ENCODE peak calls at places on chromosomes 11 and 22, in seven cellular contexts. Y is T follicular helper cell; L is astrocyte of the spinal cord; T is stimulated activated CD8-positive, alpha-beta memory T cell treated with anti-CD3 and anti-CD28 coated beads, Interleukin-4, amount 100 ng/mL, for 1 hour; O is midbrain; B is HTR-8/SVneo; K is activated naive CD4-positive, alpha-beta T cell. Z is an unnamed sample.

GRCh38 chr11:65559951-65560537 is 1.9 kb upstream of the LTBP3 start:
- DNase-seq in Y (no peak), L (peak; percentile 69), T (no peak), O (peak; percentile 24), B (peak; percentile 74), K (no peak), Z (peak; percentile 85)

GRCh38 chr22:29073618-29074275 is 912 bp downstream of the KREMEN1 start:
- DNase-seq in Y (no peak), L (no peak), T (no peak), O (peak; percentile 27), B (no peak), K (no peak), Z (peak; percentile 9)

GRCh38 chr11:79066456-79067354 is 374.1 kb downstream of the TENM4 start:
- DNase-seq in Y (no peak), L (no peak), T (no peak), O (no peak), B (no peak), K (no peak), Z (no peak)

GRCh38 chr11:134118016-134118415 is 49.1 kb downstream of the JAM3 start:
- DNase-seq in Y (no peak), L (no peak), T (no peak), O (no peak), B (no peak), K (no peak), Z (no peak)

GRCh38 chr11:106077609-106078517 is at the start of gene AASDHPPT:
- DNase-seq in Y (no peak), L (peak; percentile 68), T (no peak), O (peak; percentile 77), B (peak; percentile 11), K (peak; percentile 51), Z (peak; percentile 10)

GRCh38 chr22:44192098-44192810 is 11.5 kb downstream of the PARVG start:
- DNase-seq in Y (no peak), L (no peak), T (no peak), O (no peak), B (no peak), K (peak; percentile 9), Z (peak; percentile 3)

GRCh38 chr11:122226810-122227379 is 110.9 kb upstream of the BLID start:
- DNase-seq in Y (no peak), L (peak; percentile 67), T (no peak), O (no peak), B (no peak), K (no peak), Z (no peak)

GRCh38 chr11:80694385-80694784 is 1253.6 kb upstream of the TENM4 start:
- DNase-seq in Y (no peak), L (no peak), T (no peak), O (no peak), B (no peak), K (no peak), Z (peak; percentile 1)

GRCh38 chr11:63614136-63614664 is at the start of gene PLAAT3:
- DNase-seq in Y (peak; percentile 5), L (peak; percentile 42), T (no peak), O (peak; percentile 81), B (peak; percentile 41), K (no peak), Z (no peak)

GRCh38 chr11:105937331-105937730 is 84.7 kb downstream of the MSANTD4 start:
- DNase-seq in Y (no peak), L (peak; percentile 72), T (no peak), O (no peak), B (peak; percentile 30), K (no peak), Z (peak; percentile 49)

GRCh38 chr11:66868082-66868725 is 11.3 kb downstream of the LRFN4 start:
- DNase-seq in Y (no peak), L (no peak), T (no peak), O (no peak), B (no peak), K (no peak), Z (no peak)

GRCh38 chr11:6612008-6612815 is at the start of gene TAF10:
- DNase-seq in Y (peak; percentile 92), L (peak; percentile 96), T (peak; percentile 89), O (peak; percentile 96), B (peak; percentile 89), K (peak; percentile 79), Z (peak; percentile 93)

GRCh38 chr11:10309163-10310093 is 4.6 kb downstream of the ADM start:
- DNase-seq in Y (no peak), L (peak; percentile 83), T (no peak), O (peak; percentile 66), B (no peak), K (no peak), Z (peak; percentile 64)

GRCh38 chr11:97259884-97260283 is 870.1 kb downstream of the JRKL start:
- DNase-seq in Y (no peak), L (no peak), T (no peak), O (no peak), B (no peak), K (no peak), Z (no peak)

GRCh38 chr11:68127791-68128681 is 6.8 kb upstream of the CHKA start:
- DNase-seq in Y (no peak), L (peak; percentile 83), T (no peak), O (peak; percentile 77), B (no peak), K (no peak), Z (no peak)

GRCh38 chr11:128246364-128247234 is 340.8 kb downstream of the ETS1 start:
- DNase-seq in Y (no peak), L (peak; percentile 69), T (no peak), O (no peak), B (no peak), K (no peak), Z (no peak)

GRCh38 chr11:10809373-10810199 is 860 bp upstream of the EIF4G2 start:
- DNase-seq in Y (peak; percentile 25), L (peak; percentile 83), T (peak; percentile 17), O (peak; percentile 69), B (peak; percentile 34), K (peak; percentile 33), Z (peak; percentile 67)

GRCh38 chr22:31828739-31829138 is 74.9 kb downstream of the DEPDC5 start:
- DNase-seq in Y (no peak), L (peak; percentile 30), T (no peak), O (no peak), B (no peak), K (no peak), Z (no peak)

GRCh38 chr11:120302001-120302805 is 22.9 kb upstream of the TLCD5 start:
- DNase-seq in Y (no peak), L (no peak), T (no peak), O (no peak), B (no peak), K (no peak), Z (peak; percentile 49)

GRCh38 chr11:8011383-8011782 is 24.2 kb downstream of the EIF3F start:
- DNase-seq in Y (no peak), L (no peak), T (no peak), O (no peak), B (no peak), K (no peak), Z (no peak)

GRCh38 chr22:41305646-41306045 is 4.3 kb downstream of the ZC3H7B start:
- DNase-seq in Y (no peak), L (peak; percentile 56), T (no peak), O (no peak), B (peak; percentile 79), K (no peak), Z (peak; percentile 71)

GRCh38 chr11:36251716-36252307 is 37.4 kb downstream of the COMMD9 start:
- DNase-seq in Y (no peak), L (no peak), T (no peak), O (no peak), B (no peak), K (no peak), Z (no peak)

GRCh38 chr11:105854269-105854668 is 167.8 kb downstream of the MSANTD4 start:
- DNase-seq in Y (no peak), L (no peak), T (no peak), O (no peak), B (no peak), K (no peak), Z (no peak)

GRCh38 chr22:44992166-44992565 is 17.6 kb downstream of the PHF21B start:
- DNase-seq in Y (no peak), L (no peak), T (no peak), O (no peak), B (no peak), K (no peak), Z (no peak)

GRCh38 chr11:73570415-73571114 is 27.3 kb downstream of the FAM168A start:
- DNase-seq in Y (no peak), L (peak; percentile 59), T (no peak), O (no peak), B (no peak), K (no peak), Z (peak; percentile 37)

GRCh38 chr11:33419956-33420355 is 162.8 kb downstream of the HIPK3 start:
- DNase-seq in Y (no peak), L (no peak), T (no peak), O (no peak), B (no peak), K (no peak), Z (no peak)

GRCh38 chr11:24253237-24253760 is 243.6 kb upstream of the LUZP2 start:
- DNase-seq in Y (no peak), L (peak; percentile 27), T (no peak), O (no peak), B (no peak), K (no peak), Z (no peak)

GRCh38 chr11:7257744-7258143 is 6.0 kb downstream of the SYT9 start:
- DNase-seq in Y (no peak), L (no peak), T (no peak), O (peak; percentile 41), B (no peak), K (no peak), Z (no peak)

GRCh38 chr11:46669606-46670243 is 30.7 kb downstream of the ARHGAP1 start:
- DNase-seq in Y (no peak), L (no peak), T (no peak), O (no peak), B (no peak), K (no peak), Z (no peak)

GRCh38 chr11:76641905-76642304 is 28.6 kb downstream of the LRRC32 start:
- DNase-seq in Y (no peak), L (no peak), T (no peak), O (no peak), B (no peak), K (no peak), Z (no peak)

GRCh38 chr11:12084191-12084717 is 26.1 kb upstream of the MICAL2 start:
- DNase-seq in Y (no peak), L (no peak), T (no peak), O (no peak), B (no peak), K (no peak), Z (no peak)